ENCODE peak calls at places on chromosomes 7 and 10, in six cellular contexts. One of them, this sample, is unnamed.

GRCh38 chr7:90948085-90948484 is 316.1 kb upstream of the FZD1 start:
- DNase-seq in spleen: no peak
- DNase-seq in activated naive CD4-positive, alpha-beta T cell treated with anti-CD3 and anti-CD28 coated beads, Interleukin-2, amount 50 U/mL, for 16 hours: no peak
- DNase-seq in NCI-H1092 treated with DMSO at 0.1 percent for 48 hours: no peak
- DNase-seq in dorsolateral prefrontal cortex: no peak
- DNase-seq in OCI-LY7: no peak
- DNase-seq in this sample: no peak

GRCh38 chr7:143395187-143396149 is 13.2 kb downstream of the EPHA1 start:
- DNase-seq in spleen: no peak
- DNase-seq in activated naive CD4-positive, alpha-beta T cell treated with anti-CD3 and anti-CD28 coated beads, Interleukin-2, amount 50 U/mL, for 16 hours: no peak
- DNase-seq in NCI-H1092 treated with DMSO at 0.1 percent for 48 hours: no peak
- DNase-seq in dorsolateral prefrontal cortex: no peak
- DNase-seq in OCI-LY7: no peak
- DNase-seq in this sample: no peak

GRCh38 chr7:50866343-50867047 is 83.8 kb upstream of the GRB10 start:
- DNase-seq in spleen: no peak
- DNase-seq in activated naive CD4-positive, alpha-beta T cell treated with anti-CD3 and anti-CD28 coated beads, Interleukin-2, amount 50 U/mL, for 16 hours: no peak
- DNase-seq in NCI-H1092 treated with DMSO at 0.1 percent for 48 hours: no peak
- DNase-seq in dorsolateral prefrontal cortex: no peak
- DNase-seq in OCI-LY7: no peak
- DNase-seq in this sample: no peak

GRCh38 chr7:20395094-20395493 is 64.4 kb downstream of the ITGB8 start:
- DNase-seq in spleen: no peak
- DNase-seq in activated naive CD4-positive, alpha-beta T cell treated with anti-CD3 and anti-CD28 coated beads, Interleukin-2, amount 50 U/mL, for 16 hours: no peak
- DNase-seq in NCI-H1092 treated with DMSO at 0.1 percent for 48 hours: no peak
- DNase-seq in dorsolateral prefrontal cortex: no peak
- DNase-seq in OCI-LY7: no peak
- DNase-seq in this sample: no peak

GRCh38 chr7:27205325-27206280 is 5.7 kb upstream of the HOXA13 start:
- DNase-seq in spleen: no peak
- DNase-seq in activated naive CD4-positive, alpha-beta T cell treated with anti-CD3 and anti-CD28 coated beads, Interleukin-2, amount 50 U/mL, for 16 hours: no peak
- DNase-seq in NCI-H1092 treated with DMSO at 0.1 percent for 48 hours: no peak
- DNase-seq in dorsolateral prefrontal cortex: no peak
- DNase-seq in OCI-LY7: no peak
- DNase-seq in this sample: peak

GRCh38 chr10:22010973-22011408 is 7.5 kb upstream of the DNAJC1 start:
- DNase-seq in spleen: no peak
- DNase-seq in activated naive CD4-positive, alpha-beta T cell treated with anti-CD3 and anti-CD28 coated beads, Interleukin-2, amount 50 U/mL, for 16 hours: no peak
- DNase-seq in NCI-H1092 treated with DMSO at 0.1 percent for 48 hours: no peak
- DNase-seq in dorsolateral prefrontal cortex: no peak
- DNase-seq in OCI-LY7: peak
- DNase-seq in this sample: no peak

GRCh38 chr7:52147240-52147639 is 830.6 kb upstream of the COBL start:
- DNase-seq in spleen: no peak
- DNase-seq in activated naive CD4-positive, alpha-beta T cell treated with anti-CD3 and anti-CD28 coated beads, Interleukin-2, amount 50 U/mL, for 16 hours: no peak
- DNase-seq in NCI-H1092 treated with DMSO at 0.1 percent for 48 hours: no peak
- DNase-seq in dorsolateral prefrontal cortex: no peak
- DNase-seq in OCI-LY7: no peak
- DNase-seq in this sample: no peak

GRCh38 chr10:63712717-63713115 is 191.5 kb downstream of the REEP3 start:
- DNase-seq in spleen: no peak
- DNase-seq in activated naive CD4-positive, alpha-beta T cell treated with anti-CD3 and anti-CD28 coated beads, Interleukin-2, amount 50 U/mL, for 16 hours: no peak
- DNase-seq in NCI-H1092 treated with DMSO at 0.1 percent for 48 hours: no peak
- DNase-seq in dorsolateral prefrontal cortex: no peak
- DNase-seq in OCI-LY7: no peak
- DNase-seq in this sample: no peak

GRCh38 chr10:123057968-123058367 is 49.2 kb downstream of the ACADSB start:
- DNase-seq in spleen: no peak
- DNase-seq in activated naive CD4-positive, alpha-beta T cell treated with anti-CD3 and anti-CD28 coated beads, Interleukin-2, amount 50 U/mL, for 16 hours: no peak
- DNase-seq in NCI-H1092 treated with DMSO at 0.1 percent for 48 hours: no peak
- DNase-seq in dorsolateral prefrontal cortex: no peak
- DNase-seq in OCI-LY7: no peak
- DNase-seq in this sample: no peak

GRCh38 chr10:18437486-18437885 is 213.9 kb downstream of the NSUN6 start:
- DNase-seq in spleen: no peak
- DNase-seq in activated naive CD4-positive, alpha-beta T cell treated with anti-CD3 and anti-CD28 coated beads, Interleukin-2, amount 50 U/mL, for 16 hours: no peak
- DNase-seq in NCI-H1092 treated with DMSO at 0.1 percent for 48 hours: no peak
- DNase-seq in dorsolateral prefrontal cortex: no peak
- DNase-seq in OCI-LY7: no peak
- DNase-seq in this sample: no peak